ENCODE peak calls at places on chromosomes 3 and 15, in seven cellular contexts. G is activated naive CD8-positive, alpha-beta T cell treated with anti-CD3 and anti-CD28 coated beads, Interleukin-2, amount 50 U/mL, for 24 hours; D is nucleus accumbens; U is OCI-LY7; Q is substantia nigra; L is EL; O is amniotic stem cell. P is an unnamed sample.

GRCh38 chr3:69252631-69253030 is 130.2 kb upstream of the LMOD3 start:
- DNase-seq in L (no peak), G (no peak), D (no peak), U (no peak), Q (no peak), O (no peak), P (no peak)

GRCh38 chr15:90201150-90201943 is at the start of gene SEMA4B:
- DNase-seq in U (peak), D (no peak), G (peak), Q (no peak), L (peak), O (no peak), P (peak)

GRCh38 chr15:34776706-34777105 is 18.6 kb downstream of the ACTC1 start:
- DNase-seq in D (no peak), U (no peak), Q (no peak), O (no peak), L (no peak), G (no peak), P (no peak)

GRCh38 chr3:113844622-113845222 is 6.1 kb downstream of the GRAMD1C start:
- DNase-seq in G (no peak), D (no peak), L (peak), Q (no peak), O (no peak), U (peak), P (peak)

GRCh38 chr15:64444836-64445235 is 15.5 kb upstream of the ZNF609 start:
- DNase-seq in U (no peak), Q (no peak), G (no peak), D (no peak), L (no peak), O (no peak), P (no peak)

GRCh38 chr3:107676469-107677309 is 153.9 kb downstream of the BBX start:
- DNase-seq in D (no peak), U (peak), L (no peak), Q (no peak), G (no peak), O (no peak), P (no peak)

GRCh38 chr3:118803096-118803476 is 231.6 kb downstream of the IGSF11 start:
- DNase-seq in D (no peak), Q (no peak), U (no peak), O (no peak), L (no peak), G (no peak), P (no peak)

GRCh38 chr15:79307251-79307650 is 3.7 kb upstream of the TMED3 start:
- DNase-seq in G (peak), O (no peak), L (no peak), Q (no peak), D (no peak), U (no peak), P (no peak)

GRCh38 chr3:9828801-9829755 is 14.7 kb downstream of the RPUSD3 start:
- DNase-seq in L (no peak), G (no peak), D (no peak), U (no peak), O (no peak), Q (no peak), P (no peak)

GRCh38 chr3:17258823-17259436 is 374.2 kb downstream of the PLCL2 start:
- DNase-seq in O (no peak), G (no peak), L (peak), Q (no peak), U (peak), D (no peak), P (peak)

GRCh38 chr15:49134683-49135341 is 20.6 kb downstream of the COPS2 start:
- DNase-seq in L (peak), D (no peak), G (no peak), Q (no peak), O (no peak), U (no peak), P (no peak)

GRCh38 chr3:78507196-78507984 is 1260.4 kb downstream of the ROBO1 start:
- DNase-seq in D (no peak), L (peak), O (no peak), Q (no peak), U (no peak), G (no peak), P (no peak)